ENCODE peak calls at places on chromosome 18, in nine cellular contexts. K is A549, L is cardiac fibroblast, W is right lobe of liver, B is transverse colon, R is HepG2, O is AG09309, D is astrocyte of the spinal cord, H is fibroblast of lung. G is an unnamed sample.

GRCh38 chr18:50280707-50281294 is 522 bp downstream of the MBD1 start:
- DNase-seq in L (no peak), R (no peak), K (no peak), D (no peak), O (no peak), H (no peak), B (no peak), W (no peak), G (no peak)

GRCh38 chr18:27715751-27716150 is 461.2 kb downstream of the CDH2 start:
- DNase-seq in D (no peak), B (no peak), K (no peak), L (peak; percentile 70), W (no peak), H (no peak), O (no peak), R (no peak), G (no peak)

GRCh38 chr18:78773819-78774218 is 205.8 kb upstream of the SALL3 start:
- DNase-seq in W (no peak), D (no peak), B (no peak), R (no peak), K (no peak), H (no peak), O (no peak), L (no peak), G (no peak)

GRCh38 chr18:63511285-63511684 is 30.9 kb upstream of the SERPINB12 start:
- DNase-seq in D (peak; percentile 49), O (peak; percentile 38), K (peak; percentile 13), L (peak; percentile 73), R (peak; percentile 37), H (peak; percentile 34), W (no peak), B (no peak), G (no peak)

GRCh38 chr18:3619746-3620145 is 169.8 kb downstream of the TGIF1 start:
- DNase-seq in H (no peak), R (no peak), B (no peak), K (no peak), L (no peak), D (no peak), W (no peak), O (no peak), G (no peak)

GRCh38 chr18:79394438-79395307 is 1.1 kb upstream of the NFATC1 start:
- DNase-seq in L (peak; percentile 70), W (peak; percentile 56), O (no peak), H (peak; percentile 56), K (no peak), B (no peak), D (peak; percentile 27), R (no peak), G (no peak)

GRCh38 chr18:21298351-21298750 is 56.3 kb downstream of the GREB1L start:
- DNase-seq in R (no peak), H (peak; percentile 14), W (no peak), L (peak; percentile 65), B (no peak), O (no peak), D (no peak), K (no peak), G (no peak)

GRCh38 chr18:50356036-50356945 is 18.6 kb upstream of the SKA1 start:
- DNase-seq in O (no peak), B (no peak), H (no peak), R (peak; percentile 11), K (no peak), D (no peak), L (peak; percentile 37), W (no peak), G (no peak)

GRCh38 chr18:12076424-12077140 is 17.1 kb upstream of the ANKRD62 start:
- DNase-seq in B (no peak), R (no peak), W (no peak), O (no peak), L (peak; percentile 14), D (no peak), H (peak; percentile 54), K (peak; percentile 26), G (no peak)

GRCh38 chr18:183769-184168 is 25.4 kb downstream of the USP14 start:
- DNase-seq in K (no peak), O (no peak), R (no peak), W (no peak), H (peak; percentile 16), B (no peak), L (peak; percentile 45), D (peak; percentile 23), G (no peak)

GRCh38 chr18:63994783-63995399 is 25.0 kb downstream of the SERPINB8 start:
- DNase-seq in R (peak; percentile 16), B (peak; percentile 40), D (peak; percentile 45), L (peak; percentile 68), H (peak; percentile 41), W (no peak), K (peak; percentile 18), O (no peak), G (no peak)

GRCh38 chr18:33277431-33277830 is 163.1 kb downstream of the CCDC178 start:
- DNase-seq in W (no peak), K (no peak), H (no peak), L (no peak), B (no peak), O (no peak), R (no peak), D (no peak), G (no peak)

GRCh38 chr18:33316146-33316587 is 124.4 kb downstream of the CCDC178 start:
- DNase-seq in O (no peak), K (no peak), H (no peak), R (no peak), B (no peak), D (no peak), L (no peak), W (no peak), G (no peak)

GRCh38 chr18:9019135-9019534 is 83.4 kb upstream of the NDUFV2 start:
- DNase-seq in O (no peak), K (no peak), L (no peak), B (no peak), R (no peak), H (no peak), W (no peak), D (no peak), G (no peak)

GRCh38 chr18:9017900-9018217 is 84.6 kb upstream of the NDUFV2 start:
- DNase-seq in B (no peak), H (peak; percentile 79), K (no peak), O (no peak), W (no peak), D (no peak), R (no peak), L (peak; percentile 89), G (no peak)

GRCh38 chr18:9015689-9016088 is 86.8 kb upstream of the NDUFV2 start:
- DNase-seq in L (no peak), W (no peak), O (no peak), D (no peak), B (no peak), H (no peak), K (no peak), R (no peak), G (no peak)

GRCh38 chr18:9016819-9017169 is 85.7 kb upstream of the NDUFV2 start:
- DNase-seq in O (no peak), R (no peak), H (no peak), W (no peak), L (no peak), K (no peak), B (no peak), D (no peak), G (no peak)

GRCh38 chr18:9017170-9017899 is 85.2 kb upstream of the NDUFV2 start:
- DNase-seq in L (peak; percentile 95), H (peak; percentile 96), O (peak; percentile 62), K (peak; percentile 63), W (no peak), R (peak; percentile 20), B (peak; percentile 68), D (peak; percentile 97), G (peak; percentile 17)
- H3K4me3 ChIP-seq in L (peak overlapping the region; percentile 40), H (peak overlapping the region; percentile 15), O (peak overlapping the region; percentile 34), K (peak overlapping the region; percentile 22), W (no peak overlapping the region), R (peak overlapping the region; percentile 39), B (no peak overlapping the region), D (peak overlapping the region; percentile 18), G (peak overlapping the region; percentile 60)

GRCh38 chr18:76979906-76980305 is 152.7 kb downstream of the MBP start:
- DNase-seq in L (no peak), O (no peak), K (no peak), D (no peak), B (no peak), R (no peak), W (peak; percentile 38), H (no peak), G (no peak)

GRCh38 chr18:76980663-76981387 is 151.8 kb downstream of the MBP start:
- DNase-seq in D (no peak), L (no peak), O (no peak), R (no peak), B (no peak), H (no peak), W (peak; percentile 22), K (no peak), G (no peak)

GRCh38 chr18:76983184-76983583 is 149.4 kb downstream of the MBP start:
- DNase-seq in R (peak; percentile 74), K (peak; percentile 68), L (peak; percentile 79), W (peak; percentile 91), B (peak; percentile 94), H (peak; percentile 65), D (peak; percentile 71), O (peak; percentile 11), G (peak; percentile 30)

GRCh38 chr18:76982038-76982437 is 150.5 kb downstream of the MBP start:
- DNase-seq in R (no peak), L (no peak), W (no peak), D (no peak), H (no peak), K (no peak), B (no peak), O (no peak), G (no peak)

GRCh38 chr18:76981388-76981968 is 151.1 kb downstream of the MBP start:
- DNase-seq in K (no peak), W (peak; percentile 60), D (no peak), R (no peak), L (no peak), B (peak; percentile 56), O (no peak), H (no peak), G (no peak)
- H3K4me3 ChIP-seq in K (no peak overlapping the region), W (no peak overlapping the region), D (no peak overlapping the region), R (no peak overlapping the region), L (no peak overlapping the region), B (no peak overlapping the region), O (no peak overlapping the region), H (no peak overlapping the region), G (no peak overlapping the region)

GRCh38 chr18:55897101-55897500 is 309.1 kb upstream of the TCF4 start:
- DNase-seq in R (no peak), O (no peak), K (no peak), D (no peak), B (no peak), H (no peak), W (no peak), L (no peak), G (no peak)

DNA sequence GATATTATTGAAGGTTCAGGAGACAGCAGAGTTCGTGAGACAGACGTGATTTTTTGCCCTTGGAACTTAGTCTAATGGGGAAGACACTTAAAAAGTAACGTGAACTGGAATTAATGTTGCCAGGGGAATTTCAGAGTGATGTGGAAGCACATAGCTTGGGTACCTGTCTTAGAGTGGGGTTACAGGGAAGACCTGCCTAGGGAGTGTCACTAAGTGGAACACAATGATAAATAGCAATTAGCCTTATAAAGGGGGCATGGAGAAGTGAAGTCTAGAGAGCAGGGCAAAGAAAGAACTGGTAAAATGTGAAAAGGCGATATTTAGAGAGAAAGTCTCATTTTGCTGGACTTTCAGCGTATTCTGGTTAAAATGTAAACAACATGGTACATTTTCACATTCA is 306.0 kb upstream of the TCF4 start:
- DNase-seq in H (no peak), W (no peak), L (no peak), O (no peak), D (no peak), B (no peak), R (no peak), K (no peak), G (no peak)
- H3K4me3 ChIP-seq in H (no peak overlapping the region), W (no peak overlapping the region), L (no peak overlapping the region), O (no peak overlapping the region), D (no peak overlapping the region), B (no peak overlapping the region), R (no peak overlapping the region), K (no peak overlapping the region), G (no peak overlapping the region)

GRCh38 chr18:44546954-44547353 is 133.7 kb upstream of the SETBP1 start:
- DNase-seq in K (no peak), H (no peak), B (no peak), L (no peak), O (no peak), D (no peak), W (no peak), R (no peak), G (no peak)
- H3K4me3 ChIP-seq in K (no peak overlapping the region), H (no peak overlapping the region), B (no peak overlapping the region), L (no peak overlapping the region), O (no peak overlapping the region), D (no peak overlapping the region), W (no peak overlapping the region), R (no peak overlapping the region), G (no peak overlapping the region)

G was measured in esophagus squamous epithelium.